ENCODE peak calls at places on chromosomes 6 and 20, in six cellular contexts. Q, A, T, Z, F and V are unnamed samples.

GRCh38 chr20:13009682-13010406 is 1.1 kb downstream of the SPTLC3 start:
- DNase-seq in T (no peak), F (no peak), Q (peak), Z (peak), A (peak), V (peak)

GRCh38 chr20:919491-919916 is 3.4 kb upstream of the ANGPT4 start:
- DNase-seq in A (no peak), Q (no peak), Z (no peak), F (no peak), T (no peak), V (no peak)

GRCh38 chr6:128057541-128058335 is 156.9 kb upstream of the THEMIS start:
- DNase-seq in Q (peak), F (no peak), T (no peak), Z (no peak), A (peak), V (no peak)

GRCh38 chr6:104689551-104690205 is 170.0 kb downstream of the HACE1 start:
- DNase-seq in T (no peak), Z (no peak), Q (peak), F (no peak), A (peak), V (no peak)

GRCh38 chr20:32333988-32334885 is 23.9 kb upstream of the ASXL1 start:
- DNase-seq in T (peak), A (peak), F (no peak), Z (no peak), Q (no peak), V (peak)

GRCh38 chr6:42783876-42784738 is 2.3 kb downstream of the BICRAL start:
- DNase-seq in Q (no peak), T (no peak), F (no peak), A (peak), Z (no peak), V (no peak)

GRCh38 chr6:32255212-32256153 is 31.6 kb upstream of the NOTCH4 start:
- DNase-seq in Z (no peak), T (peak), A (peak), Q (peak), F (no peak), V (peak)

GRCh38 chr6:140101367-140101766 is 726.9 kb upstream of the CITED2 start:
- DNase-seq in A (peak), T (no peak), Q (peak), Z (no peak), F (no peak), V (no peak)

GRCh38 chr6:68723128-68723527 is 88.0 kb downstream of the ADGRB3 start:
- DNase-seq in T (no peak), A (no peak), Z (no peak), Q (no peak), F (no peak), V (no peak)

GRCh38 chr6:89411269-89412070 is 603 bp downstream of the RRAGD start:
- DNase-seq in Q (peak), F (peak), T (peak), A (no peak), Z (no peak), V (no peak)

GRCh38 chr20:57440678-57441509 is 49.7 kb downstream of the RBM38 start:
- DNase-seq in A (peak), Q (peak), T (no peak), Z (no peak), F (no peak), V (no peak)

GRCh38 chr6:168370310-168370991 is 50.9 kb upstream of the DACT2 start:
- DNase-seq in F (peak), Q (no peak), Z (no peak), T (peak), A (peak), V (peak)

GRCh38 chr20:17229256-17229655 is 2.4 kb downstream of the PCSK2 start:
- DNase-seq in A (no peak), F (no peak), Q (no peak), Z (no peak), T (no peak), V (no peak)

GRCh38 chr20:61932711-61933480 is 132.8 kb downstream of the TAF4 start:
- DNase-seq in F (no peak), A (no peak), Q (no peak), Z (no peak), T (peak), V (no peak)

GRCh38 chr6:69907981-69908498 is 41.7 kb downstream of the COL19A1 start:
- DNase-seq in F (no peak), Z (no peak), A (peak), Q (peak), T (no peak), V (no peak)

GRCh38 chr6:74927299-74927698 is 278.6 kb downstream of the COL12A1 start:
- DNase-seq in Z (no peak), T (no peak), A (no peak), F (no peak), Q (no peak), V (no peak)